ENCODE peak calls at places on chromosomes 4 and X, in six cellular contexts. One of them, this sample, is unnamed.

GRCh38 chr4:136036744-136037143 is 1495.5 kb downstream of the PCDH18 start:
- DNase-seq in NB4: peak; percentile 59
- DNase-seq in upper lobe of right lung: no peak
- DNase-seq in left ventricle myocardium superior: no peak
- DNase-seq in ELR: peak; percentile 61
- DNase-seq in endothelial cell: no peak
- DNase-seq in this sample: no peak

GRCh38 chr4:117983541-117984451 is 50.5 kb upstream of the NDST3 start:
- DNase-seq in upper lobe of right lung: no peak
- DNase-seq in left ventricle myocardium superior: no peak
- DNase-seq in endothelial cell: no peak
- DNase-seq in ELR: peak; percentile 63
- DNase-seq in NB4: peak; percentile 89
- DNase-seq in this sample: no peak

GRCh38 chr4:11299016-11299415 is 129.7 kb downstream of the HS3ST1 start:
- DNase-seq in left ventricle myocardium superior: no peak
- DNase-seq in NB4: no peak
- DNase-seq in ELR: no peak
- DNase-seq in upper lobe of right lung: no peak
- DNase-seq in endothelial cell: no peak
- DNase-seq in this sample: no peak

GRCh38 chrX:119667111-119667928 is 25.6 kb downstream of the SEPTIN6 start:
- DNase-seq in left ventricle myocardium superior: peak; percentile 45
- DNase-seq in endothelial cell: no peak
- DNase-seq in ELR: no peak
- DNase-seq in upper lobe of right lung: no peak
- DNase-seq in NB4: no peak
- DNase-seq in this sample: no peak

GRCh38 chrX:10158279-10158939 is 1.6 kb downstream of the CLCN4 start:
- DNase-seq in ELR: no peak
- DNase-seq in NB4: no peak
- DNase-seq in endothelial cell: peak; percentile 28
- DNase-seq in upper lobe of right lung: peak; percentile 66
- DNase-seq in left ventricle myocardium superior: peak; percentile 57
- DNase-seq in this sample: no peak

GRCh38 chr4:70531981-70532380 is 13.6 kb downstream of the AMTN start:
- DNase-seq in left ventricle myocardium superior: no peak
- DNase-seq in ELR: peak; percentile 27
- DNase-seq in endothelial cell: no peak
- DNase-seq in NB4: no peak
- DNase-seq in upper lobe of right lung: no peak
- DNase-seq in this sample: peak; percentile 9

GRCh38 chr4:116357758-116358157 is 727.6 kb downstream of the TRAM1L1 start:
- DNase-seq in upper lobe of right lung: no peak
- DNase-seq in endothelial cell: no peak
- DNase-seq in ELR: no peak
- DNase-seq in NB4: peak; percentile 27
- DNase-seq in left ventricle myocardium superior: no peak
- DNase-seq in this sample: no peak

GRCh38 chrX:25005382-25006185 is 10.2 kb downstream of the ARX start:
- DNase-seq in left ventricle myocardium superior: no peak
- DNase-seq in endothelial cell: no peak
- DNase-seq in upper lobe of right lung: no peak
- DNase-seq in NB4: no peak
- DNase-seq in ELR: peak; percentile 9
- DNase-seq in this sample: no peak

GRCh38 chr4:815464-816146 is 10.3 kb downstream of the CPLX1 start:
- DNase-seq in upper lobe of right lung: peak; percentile 67
- DNase-seq in endothelial cell: no peak
- DNase-seq in NB4: no peak
- DNase-seq in left ventricle myocardium superior: no peak
- DNase-seq in ELR: no peak
- DNase-seq in this sample: no peak

GRCh38 chrX:20144491-20144890 is 2.9 kb upstream of the EIF1AX start:
- DNase-seq in ELR: peak; percentile 88
- DNase-seq in upper lobe of right lung: no peak
- DNase-seq in NB4: peak; percentile 38
- DNase-seq in endothelial cell: no peak
- DNase-seq in left ventricle myocardium superior: no peak
- DNase-seq in this sample: no peak

GRCh38 chr4:151475338-151475737 is 66.4 kb downstream of the FHIP1A start:
- DNase-seq in endothelial cell: no peak
- DNase-seq in left ventricle myocardium superior: no peak
- DNase-seq in upper lobe of right lung: no peak
- DNase-seq in NB4: no peak
- DNase-seq in ELR: no peak
- DNase-seq in this sample: no peak

GRCh38 chr4:6888506-6889071 is 21.0 kb upstream of the TBC1D14 start:
- DNase-seq in upper lobe of right lung: no peak
- DNase-seq in left ventricle myocardium superior: no peak
- DNase-seq in endothelial cell: no peak
- DNase-seq in ELR: no peak
- DNase-seq in NB4: no peak
- DNase-seq in this sample: no peak

GRCh38 chrX:48649109-48649508 is 34.5 kb upstream of the WAS start:
- DNase-seq in endothelial cell: no peak
- DNase-seq in NB4: no peak
- DNase-seq in upper lobe of right lung: no peak
- DNase-seq in ELR: peak; percentile 19
- DNase-seq in left ventricle myocardium superior: no peak
- DNase-seq in this sample: no peak

GRCh38 chr4:89303177-89303576 is 4.4 kb downstream of the GPRIN3 start:
- DNase-seq in NB4: no peak
- DNase-seq in upper lobe of right lung: peak; percentile 59
- DNase-seq in ELR: no peak
- DNase-seq in endothelial cell: no peak
- DNase-seq in left ventricle myocardium superior: peak; percentile 35
- DNase-seq in this sample: no peak

GRCh38 chrX:47217121-47217851 is 1.2 kb upstream of the CDK16 start:
- DNase-seq in ELR: peak; percentile 90
- DNase-seq in NB4: peak; percentile 43
- DNase-seq in upper lobe of right lung: no peak
- DNase-seq in endothelial cell: peak; percentile 9
- DNase-seq in left ventricle myocardium superior: peak; percentile 40
- DNase-seq in this sample: no peak

GRCh38 chr4:41991916-41992767 is 1.8 kb downstream of the SLC30A9 start:
- DNase-seq in upper lobe of right lung: no peak
- DNase-seq in left ventricle myocardium superior: no peak
- DNase-seq in endothelial cell: no peak
- DNase-seq in NB4: peak; percentile 26
- DNase-seq in ELR: peak; percentile 56
- DNase-seq in this sample: no peak

GRCh38 chr4:73257995-73258667 is 467 bp downstream of the ANKRD17 start:
- DNase-seq in left ventricle myocardium superior: peak; percentile 29
- DNase-seq in ELR: peak; percentile 62
- DNase-seq in NB4: peak; percentile 69
- DNase-seq in upper lobe of right lung: no peak
- DNase-seq in endothelial cell: no peak
- DNase-seq in this sample: no peak

GRCh38 chr4:16077786-16078185 is 6.0 kb downstream of the PROM1 start:
- DNase-seq in NB4: no peak
- DNase-seq in left ventricle myocardium superior: no peak
- DNase-seq in endothelial cell: no peak
- DNase-seq in ELR: no peak
- DNase-seq in upper lobe of right lung: no peak
- DNase-seq in this sample: no peak

GRCh38 chr4:174053895-174054294 is 229.6 kb downstream of the FBXO8 start:
- DNase-seq in NB4: no peak
- DNase-seq in left ventricle myocardium superior: no peak
- DNase-seq in endothelial cell: no peak
- DNase-seq in upper lobe of right lung: no peak
- DNase-seq in ELR: no peak
- DNase-seq in this sample: no peak

GRCh38 chr4:133000012-133000411 is 149.1 kb upstream of the PCDH10 start:
- DNase-seq in endothelial cell: no peak
- DNase-seq in upper lobe of right lung: no peak
- DNase-seq in NB4: no peak
- DNase-seq in left ventricle myocardium superior: no peak
- DNase-seq in ELR: peak; percentile 36
- DNase-seq in this sample: no peak

GRCh38 chr4:74453037-74453635 is 8.2 kb downstream of the AREG start:
- DNase-seq in upper lobe of right lung: no peak
- DNase-seq in ELR: no peak
- DNase-seq in endothelial cell: no peak
- DNase-seq in left ventricle myocardium superior: no peak
- DNase-seq in NB4: no peak
- DNase-seq in this sample: no peak

GRCh38 chr4:158015241-158015640 is 157.6 kb downstream of the GASK1B start:
- DNase-seq in ELR: peak; percentile 80
- DNase-seq in NB4: no peak
- DNase-seq in upper lobe of right lung: no peak
- DNase-seq in left ventricle myocardium superior: no peak
- DNase-seq in endothelial cell: no peak
- DNase-seq in this sample: no peak

This sample was measured in iPS DF 19.7.